ENCODE peak calls at places on chromosomes 1 and 21, in ten cellular contexts. V is psoas muscle, Z is tibial nerve, G is OCI-LY7, X is endodermal cell, J is lower lobe of right lung, I is HepG2, C is breast epithelium, T is GM06990, M is MM.1S. O is an unnamed sample.

GRCh38 chr1:161722406-161722805 is 1.1 kb downstream of the FCRLB start:
- DNase-seq in M (no peak), V (no peak), J (no peak), C (no peak), X (no peak), G (no peak), T (no peak), I (no peak), Z (no peak), O (no peak)

GRCh38 chr1:218739426-218739825 is 394.3 kb downstream of the TGFB2 start:
- DNase-seq in X (no peak), Z (peak; percentile 65), I (no peak), V (peak; percentile 77), T (no peak), M (no peak), C (no peak), J (no peak), G (no peak), O (no peak)

GRCh38 chr21:32073190-32073589 is 200.4 kb downstream of the HUNK start:
- DNase-seq in X (peak; percentile 14), J (no peak), M (no peak), I (no peak), V (no peak), Z (no peak), C (no peak), T (no peak), G (no peak), O (no peak)

GRCh38 chr1:226446058-226446457 is 38.2 kb upstream of the PARP1 start:
- DNase-seq in Z (no peak), X (no peak), V (no peak), I (no peak), M (no peak), C (no peak), G (no peak), T (no peak), J (no peak), O (peak; percentile 38)

GRCh38 chr1:231053493-231054162 is 13.6 kb upstream of the FAM89A start:
- DNase-seq in V (no peak), I (peak; percentile 23), G (no peak), J (no peak), Z (peak; percentile 16), C (no peak), T (no peak), M (peak; percentile 76), X (no peak), O (peak; percentile 38)

GRCh38 chr1:3787347-3787710 is 9.0 kb downstream of the LRRC47 start:
- DNase-seq in G (no peak), I (no peak), T (no peak), Z (no peak), C (no peak), M (no peak), X (no peak), V (no peak), J (no peak), O (peak; percentile 88)

GRCh38 chr1:53683986-53684740 is 54.8 kb downstream of the GLIS1 start:
- DNase-seq in M (no peak), I (peak; percentile 17), Z (no peak), J (no peak), C (no peak), T (no peak), V (no peak), X (peak; percentile 82), G (no peak), O (no peak)

GRCh38 chr1:109444376-109444775 is 18.1 kb upstream of the PSMA5 start:
- DNase-seq in C (no peak), T (no peak), M (no peak), V (no peak), Z (no peak), I (no peak), G (no peak), J (no peak), X (no peak), O (no peak)

GRCh38 chr1:218312509-218312908 is 27.4 kb downstream of the RRP15 start:
- DNase-seq in G (no peak), T (no peak), V (no peak), J (no peak), Z (no peak), M (no peak), X (no peak), C (no peak), I (no peak), O (no peak)

GRCh38 chr1:43440358-43440757 is 13.4 kb downstream of the HYI start:
- DNase-seq in Z (no peak), X (peak; percentile 28), I (no peak), C (no peak), G (no peak), V (no peak), T (no peak), M (no peak), J (no peak), O (no peak)

GRCh38 chr1:29674625-29675326 is 438.5 kb downstream of the PTPRU start:
- DNase-seq in T (no peak), M (no peak), X (peak; percentile 19), V (no peak), Z (no peak), J (no peak), C (no peak), I (no peak), G (no peak), O (no peak)

DNA sequence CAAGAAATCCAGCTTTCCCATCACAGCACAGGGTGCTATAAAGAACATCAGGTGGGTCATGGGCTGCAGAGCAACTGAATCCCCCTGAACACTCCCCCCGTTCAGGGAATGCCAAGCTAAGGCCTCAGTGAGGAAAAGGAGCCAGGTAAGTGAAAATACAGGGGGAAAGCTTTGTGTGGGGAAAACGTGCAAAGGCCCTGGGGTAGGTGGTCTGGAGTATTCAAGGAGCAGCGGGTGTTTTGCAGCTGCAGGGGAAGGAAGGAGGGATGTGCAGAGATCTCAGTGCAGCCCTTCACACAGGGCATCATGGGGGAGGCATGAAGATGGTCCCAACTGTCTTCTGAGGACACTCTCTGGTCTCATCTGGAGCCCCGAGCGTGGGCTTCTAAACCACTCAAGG is 119.2 kb downstream of the ETS2 start:
- DNase-seq in X (no peak), I (no peak), T (no peak), M (no peak), C (no peak), J (no peak), V (no peak), Z (no peak), G (no peak), O (no peak)
- TF ChIP-seq CTCF in X (no peak), I (no peak), T (no peak), M (no peak), C (no peak), J (no peak), V (no peak), Z (no peak), G (no peak), O (no peak)

GRCh38 chr21:29181799-29182470 is 51.5 kb downstream of the MAP3K7CL start:
- DNase-seq in Z (no peak), T (no peak), V (no peak), J (no peak), X (no peak), M (peak; percentile 30), G (no peak), C (no peak), I (peak; percentile 40), O (peak; percentile 67)
- H3K4me3 ChIP-seq in Z (peak overlapping the region; percentile 22), T (peak overlapping the region; percentile 19), V (peak overlapping the region; percentile 38), J (peak overlapping the region; percentile 25), X (no peak overlapping the region), M (peak overlapping the region; percentile 43), G (no peak overlapping the region), C (peak overlapping the region; percentile 58), I (no peak overlapping the region), O (peak overlapping the region; percentile 31)

GRCh38 chr1:63599799-63600198 is 6.6 kb downstream of the PGM1 start:
- DNase-seq in V (no peak), G (no peak), I (no peak), Z (no peak), T (no peak), C (no peak), X (no peak), J (no peak), M (no peak), O (no peak)

GRCh38 chr1:63601912-63602311 is 8.7 kb downstream of the PGM1 start:
- DNase-seq in J (no peak), T (no peak), G (no peak), X (no peak), I (no peak), M (no peak), C (no peak), Z (no peak), V (no peak), O (no peak)

GRCh38 chr1:63601061-63601460 is 7.8 kb downstream of the PGM1 start:
- DNase-seq in J (no peak), G (no peak), V (no peak), C (no peak), M (no peak), Z (no peak), X (no peak), T (no peak), I (no peak), O (no peak)

GRCh38 chr1:63601463-63601862 is 8.3 kb downstream of the PGM1 start:
- DNase-seq in X (peak; percentile 62), T (no peak), V (no peak), J (no peak), M (no peak), I (no peak), Z (no peak), C (no peak), G (no peak), O (no peak)

GRCh38 chr1:63600248-63600647 is 7.0 kb downstream of the PGM1 start:
- DNase-seq in T (no peak), G (no peak), V (no peak), J (no peak), Z (no peak), X (no peak), C (no peak), M (no peak), I (peak; percentile 21), O (no peak)
- TF ChIP-seq CTCF in T (no peak), G (no peak), V (no peak), J (no peak), Z (no peak), X (no peak), C (no peak), M (no peak), I (no peak), O (no peak)

GRCh38 chr1:66300986-66301451 is 232.9 kb upstream of the SGIP1 start:
- DNase-seq in Z (peak; percentile 12), M (peak; percentile 82), X (no peak), J (no peak), I (no peak), G (no peak), V (no peak), C (no peak), T (peak; percentile 44), O (peak; percentile 83)
- H3K4me3 ChIP-seq in Z (peak overlapping the region; percentile 19), M (peak overlapping the region; percentile 50), X (no peak overlapping the region), J (peak overlapping the region; percentile 20), I (peak overlapping the region; percentile 42), G (no peak overlapping the region), V (peak overlapping the region; percentile 56), C (peak overlapping the region; percentile 57), T (no peak overlapping the region), O (peak overlapping the region; percentile 22)

DNA sequence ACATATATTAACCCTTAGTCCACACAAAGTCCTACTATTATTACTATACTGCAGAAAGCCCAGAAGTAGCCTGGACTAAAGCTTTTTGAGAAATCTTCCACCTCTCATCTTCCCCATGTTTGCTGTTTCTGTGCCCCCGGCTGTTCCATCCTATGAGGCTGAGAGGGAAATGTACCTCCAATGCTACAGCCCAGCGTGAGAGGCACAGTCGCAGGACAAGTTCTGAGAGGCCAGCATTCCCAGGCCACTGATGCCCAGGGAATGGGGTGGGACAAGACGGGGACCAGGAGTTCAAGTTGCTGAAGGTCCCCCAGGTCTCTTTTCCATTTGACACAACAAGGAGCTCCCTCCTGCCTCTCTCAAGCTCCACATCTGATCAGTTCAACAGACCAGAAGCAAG is 1.8 kb downstream of the CHIT1 start:
- DNase-seq in Z (no peak), C (no peak), I (no peak), G (no peak), J (no peak), M (no peak), X (no peak), V (no peak), T (no peak), O (no peak)
- TF ChIP-seq CTCF in Z (no peak), C (no peak), I (no peak), G (no peak), J (no peak), M (no peak), X (no peak), V (no peak), T (no peak), O (no peak)